ENCODE peak calls at places on chromosome 18, in seven cellular contexts. N is epithelial cell of proximal tubule, W is endothelial cell, T is heart right ventricle, M is HCT116, A is A549, V is tibial nerve. R is an unnamed sample.

GRCh38 chr18:39751161-39751560 is 2185.6 kb upstream of the CELF4 start:
- DNase-seq in N (no peak), W (no peak), T (no peak), M (no peak), A (no peak), V (no peak), R (no peak)

GRCh38 chr18:48297139-48297538 is 112.0 kb downstream of the ZBTB7C start:
- DNase-seq in N (no peak), W (no peak), T (no peak), M (no peak), A (no peak), V (no peak), R (no peak)

GRCh38 chr18:70036168-70036567 is 88.5 kb upstream of the CD226 start:
- DNase-seq in N (no peak), W (no peak), T (no peak), M (no peak), A (no peak), V (no peak), R (no peak)

GRCh38 chr18:31723998-31724711 is 36.5 kb downstream of the SLC25A52 start:
- DNase-seq in N (no peak), W (no peak), T (peak), M (no peak), A (no peak), V (no peak), R (no peak)

GRCh38 chr18:80103231-80103630 is 5.8 kb upstream of the ADNP2 start:
- DNase-seq in N (no peak), W (no peak), T (no peak), M (no peak), A (no peak), V (no peak), R (peak)

GRCh38 chr18:77208969-77209368 is 40.7 kb upstream of the GALR1 start:
- DNase-seq in N (no peak), W (no peak), T (no peak), M (no peak), A (no peak), V (no peak), R (no peak)

GRCh38 chr18:21820035-21820810 is 79.6 kb downstream of the MIB1 start:
- DNase-seq in N (no peak), W (no peak), T (no peak), M (peak), A (peak), V (no peak), R (no peak)

GRCh38 chr18:12251311-12251710 is 2.9 kb upstream of the CIDEA start:
- DNase-seq in N (no peak), W (no peak), T (no peak), M (no peak), A (no peak), V (no peak), R (no peak)

GRCh38 chr18:55343396-55344073 is 244.5 kb downstream of the TCF4 start:
- DNase-seq in N (no peak), W (no peak), T (no peak), M (no peak), A (peak), V (no peak), R (no peak)

GRCh38 chr18:36157441-36157840 is 27.7 kb downstream of the ELP2 start:
- DNase-seq in N (no peak), W (no peak), T (no peak), M (no peak), A (no peak), V (no peak), R (no peak)

GRCh38 chr18:63882333-63883141 is 5.0 kb upstream of the SERPINB2 start:
- DNase-seq in N (peak), W (no peak), T (no peak), M (peak), A (peak), V (no peak), R (no peak)

GRCh38 chr18:54220406-54220805 is 4.1 kb downstream of the MBD2 start:
- DNase-seq in N (no peak), W (no peak), T (no peak), M (no peak), A (no peak), V (no peak), R (no peak)

GRCh38 chr18:48363167-48363566 is 46.0 kb downstream of the ZBTB7C start:
- DNase-seq in N (no peak), W (no peak), T (no peak), M (no peak), A (no peak), V (no peak), R (no peak)

GRCh38 chr18:41967680-41968079 is 12.6 kb downstream of the PIK3C3 start:
- DNase-seq in N (no peak), W (no peak), T (no peak), M (no peak), A (no peak), V (no peak), R (no peak)

GRCh38 chr18:61865466-61866165 is 27.2 kb downstream of the RNF152 start:
- DNase-seq in N (no peak), W (no peak), T (no peak), M (no peak), A (no peak), V (no peak), R (no peak)

GRCh38 chr18:58128286-58129018 is 84.4 kb downstream of the NEDD4L start:
- DNase-seq in N (peak), W (no peak), T (no peak), M (no peak), A (no peak), V (no peak), R (no peak)
- TF ChIP-seq CTCF in N (peak), W (no peak), T (no peak), M (no peak), A (no peak), V (no peak), R (no peak)

DNA sequence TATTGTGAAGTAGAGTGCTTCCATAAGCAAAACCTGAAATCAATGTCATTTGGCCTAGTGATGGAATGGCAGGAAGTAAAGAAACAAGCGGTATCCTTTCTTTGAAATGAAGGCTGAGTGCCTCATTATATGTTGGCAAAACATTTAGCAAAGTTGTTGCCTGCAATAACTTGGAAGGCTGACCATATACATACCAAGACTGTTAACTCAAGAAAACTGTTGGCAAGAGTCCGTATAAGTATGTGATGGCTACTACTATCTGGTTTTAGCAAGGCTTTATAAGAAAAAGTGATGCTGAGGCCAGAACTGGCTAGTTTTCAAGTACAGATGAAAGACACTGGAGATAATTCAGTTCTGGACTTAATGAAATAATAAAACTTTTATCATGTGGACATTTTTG is 356.2 kb downstream of the ZNF521 start:
- DNase-seq in N (no peak), W (no peak), T (no peak), M (no peak), A (no peak), V (no peak), R (no peak)
- TF ChIP-seq CTCF in N (no peak), W (no peak), T (no peak), M (no peak), A (no peak), V (no peak), R (no peak)

GRCh38 chr18:9413586-9413985 is 61.7 kb upstream of the RALBP1 start:
- DNase-seq in N (peak), W (no peak), T (no peak), M (no peak), A (peak), V (no peak), R (peak)
- TF ChIP-seq CTCF in N (no peak), W (no peak), T (no peak), M (no peak), A (no peak), V (no peak), R (no peak)

GRCh38 chr18:44967599-44967998 is 286.9 kb downstream of the SETBP1 start:
- DNase-seq in N (no peak), W (no peak), T (no peak), M (no peak), A (no peak), V (no peak), R (no peak)

GRCh38 chr18:44974174-44974573 is 293.5 kb downstream of the SETBP1 start:
- DNase-seq in N (no peak), W (no peak), T (no peak), M (no peak), A (no peak), V (no peak), R (no peak)

GRCh38 chr18:44969214-44969842 is 288.6 kb downstream of the SETBP1 start:
- DNase-seq in N (no peak), W (no peak), T (no peak), M (no peak), A (no peak), V (no peak), R (no peak)

GRCh38 chr18:44973282-44973681 is 292.6 kb downstream of the SETBP1 start:
- DNase-seq in N (no peak), W (no peak), T (no peak), M (no peak), A (peak), V (no peak), R (no peak)

GRCh38 chr18:44968336-44968735 is 287.6 kb downstream of the SETBP1 start:
- DNase-seq in N (no peak), W (no peak), T (no peak), M (no peak), A (no peak), V (no peak), R (no peak)
- TF ChIP-seq CTCF in N (peak), W (no peak), T (no peak), M (no peak), A (no peak), V (no peak), R (no peak)

GRCh38 chr18:5420909-5421308 is 122.9 kb downstream of the EPB41L3 start:
- DNase-seq in N (no peak), W (no peak), T (no peak), M (no peak), A (no peak), V (no peak), R (no peak)

GRCh38 chr18:5421981-5422380 is 121.8 kb downstream of the EPB41L3 start:
- DNase-seq in N (no peak), W (no peak), T (no peak), M (no peak), A (no peak), V (no peak), R (no peak)

GRCh38 chr18:5425721-5426120 is 118.1 kb downstream of the EPB41L3 start:
- DNase-seq in N (no peak), W (no peak), T (no peak), M (no peak), A (no peak), V (no peak), R (no peak)

GRCh38 chr18:5422626-5423025 is 121.2 kb downstream of the EPB41L3 start:
- DNase-seq in N (no peak), W (no peak), T (no peak), M (no peak), A (no peak), V (no peak), R (no peak)

DNA sequence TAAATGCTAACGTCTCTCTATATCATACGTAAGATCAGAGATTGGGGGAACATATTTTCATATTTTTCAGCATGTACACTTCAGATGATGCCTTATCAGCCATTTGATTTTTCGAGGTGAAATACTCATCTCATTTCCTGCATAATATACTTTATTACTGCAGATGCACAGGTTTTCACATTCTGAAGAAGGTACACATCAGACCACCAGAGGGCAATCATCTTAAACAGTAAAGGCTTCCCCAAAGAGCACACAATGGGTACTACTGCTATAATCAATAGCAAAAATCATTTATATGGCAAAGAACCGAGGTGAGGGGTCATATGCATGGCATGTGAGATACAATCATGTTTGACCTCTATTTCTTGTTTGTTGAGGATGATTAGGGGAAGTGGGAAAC is 118.9 kb downstream of the EPB41L3 start:
- DNase-seq in N (no peak), W (peak), T (no peak), M (no peak), A (peak), V (no peak), R (no peak)
- TF ChIP-seq CTCF in N (peak), W (peak), T (peak), M (peak), A (peak), V (peak), R (peak)

GRCh38 chr18:28637897-28638296 is 461.0 kb upstream of the CDH2 start:
- DNase-seq in N (no peak), W (no peak), T (no peak), M (no peak), A (no peak), V (no peak), R (no peak)
- TF ChIP-seq CTCF in N (peak), W (peak), T (no peak), M (peak), A (no peak), V (no peak), R (no peak)

GRCh38 chr18:45733535-45733934 is 9.6 kb downstream of the SLC14A1 start:
- DNase-seq in N (no peak), W (no peak), T (no peak), M (no peak), A (no peak), V (no peak), R (no peak)
- TF ChIP-seq CTCF in N (peak), W (no peak), T (no peak), M (peak), A (no peak), V (no peak), R (no peak)

DNA sequence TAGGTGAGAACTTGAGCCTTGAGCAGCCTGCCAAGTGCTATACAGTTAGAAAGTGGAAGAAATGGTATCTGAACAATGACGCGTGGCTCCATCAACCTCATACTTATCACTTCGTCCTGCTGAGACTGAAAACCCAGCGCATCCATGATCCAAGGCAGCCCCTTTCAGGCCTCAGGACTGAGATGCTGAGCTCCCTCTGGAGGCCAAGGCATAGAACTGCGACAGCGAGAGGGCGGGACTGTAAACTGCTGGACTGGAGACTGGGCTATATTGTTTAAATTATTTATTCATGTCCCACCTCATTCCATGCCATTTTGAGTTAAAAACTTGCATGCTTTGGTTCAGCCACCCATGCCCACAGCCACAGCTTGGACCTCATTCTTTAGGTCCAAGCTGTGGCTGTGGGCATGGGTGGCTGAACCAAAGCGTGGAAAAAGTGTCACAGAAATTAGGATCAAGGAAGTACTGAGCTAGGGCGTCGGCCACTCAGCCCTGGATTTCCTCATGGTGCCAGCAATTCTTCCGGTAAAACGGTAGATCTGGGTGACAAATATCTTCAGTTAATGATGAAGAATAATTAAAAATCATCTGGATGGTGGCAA is 195.5 kb downstream of the L3MBTL4 start:
- DNase-seq in N (no peak), W (peak), T (peak), M (no peak), A (peak), V (no peak), R (no peak)
- TF ChIP-seq CTCF in N (peak), W (peak), T (peak), M (peak), A (peak), V (no peak), R (peak)

GRCh38 chr18:35026407-35027061 is 14.7 kb upstream of the MAPRE2 start:
- DNase-seq in N (no peak), W (no peak), T (no peak), M (no peak), A (no peak), V (no peak), R (no peak)
- TF ChIP-seq CTCF in N (no peak), W (no peak), T (peak), M (no peak), A (no peak), V (peak), R (no peak)